ENCODE peak calls at places on chromosomes 2 and 18, in four cellular contexts. C, F, I and H are unnamed samples.

GRCh38 chr2:1010373-1011017 is 59.8 kb downstream of the SNTG2 start:
- DNase-seq in I (no peak), F (no peak), C (no peak), H (no peak)

GRCh38 chr2:38498039-38498438 is 104.7 kb downstream of the HNRNPLL start:
- DNase-seq in F (no peak), C (no peak), I (no peak), H (no peak)

GRCh38 chr2:5070257-5070656 is 621.9 kb upstream of the SOX11 start:
- DNase-seq in F (no peak), I (no peak), C (peak), H (no peak)

GRCh38 chr18:29176681-29177080 is 999.8 kb upstream of the CDH2 start:
- DNase-seq in I (no peak), F (no peak), C (no peak), H (no peak)

GRCh38 chr2:13193900-13194299 is 477.2 kb downstream of the TRIB2 start:
- DNase-seq in I (no peak), F (no peak), C (peak), H (no peak)

GRCh38 chr2:39666489-39667141 is 898 bp downstream of the TMEM178A start:
- DNase-seq in F (no peak), I (no peak), C (peak), H (no peak)

GRCh38 chr2:238202326-238203103 is 980 bp downstream of the ILKAP start:
- DNase-seq in F (no peak), C (peak), I (no peak), H (no peak)

GRCh38 chr2:196607073-196607472 is 32.4 kb upstream of the CCDC150 start:
- DNase-seq in F (no peak), C (no peak), I (no peak), H (no peak)

GRCh38 chr2:46776687-46777327 is 138.8 kb downstream of the MCFD2 start:
- DNase-seq in F (peak), C (peak), I (peak), H (no peak)

GRCh38 chr2:224259831-224260230 is 142.1 kb downstream of the FAM124B start:
- DNase-seq in F (no peak), C (no peak), I (no peak), H (no peak)

GRCh38 chr2:170056900-170057299 is 121.0 kb upstream of the MYO3B start:
- DNase-seq in C (no peak), I (no peak), F (no peak), H (no peak)

GRCh38 chr2:170052151-170052550 is 125.8 kb upstream of the MYO3B start:
- DNase-seq in F (no peak), C (no peak), I (no peak), H (no peak)

DNA sequence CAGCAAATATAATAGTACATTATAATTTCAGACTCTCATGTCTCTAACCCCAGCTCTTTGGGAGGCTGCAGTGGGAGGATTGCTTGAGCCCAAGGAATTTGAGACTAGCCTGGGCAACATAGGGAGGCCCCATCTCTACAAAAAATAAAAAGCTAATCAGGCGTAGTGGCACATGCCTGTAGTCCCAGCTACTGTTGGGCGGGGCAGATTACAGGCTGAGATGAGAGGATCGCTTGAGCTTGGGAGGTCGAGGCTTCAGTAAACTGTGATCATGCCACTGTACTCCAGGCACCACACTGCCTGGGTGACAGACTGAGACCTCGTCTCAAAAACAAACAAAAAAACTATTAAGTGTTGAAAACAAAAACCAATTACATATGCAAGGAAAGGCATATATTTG is 123.0 kb upstream of the MYO3B start:
- DNase-seq in C (no peak), F (no peak), I (no peak), H (no peak)
- TF ChIP-seq POLR2AphosphoS5 in C (no peak), F (no peak), I (no peak), H (no peak)

GRCh38 chr2:187198136-187198535 is 249.9 kb downstream of the CALCRL start:
- DNase-seq in C (no peak), I (no peak), F (no peak), H (no peak)
- H3K4me3 ChIP-seq in C (no peak), I (no peak), F (no peak), H (no peak)

GRCh38 chr18:77267957-77268356 is 18.3 kb downstream of the GALR1 start:
- DNase-seq in F (no peak), I (no peak), C (no peak), H (no peak)

GRCh38 chr18:77263471-77263774 is 13.8 kb downstream of the GALR1 start:
- DNase-seq in I (no peak), C (no peak), F (no peak), H (peak)

DNA sequence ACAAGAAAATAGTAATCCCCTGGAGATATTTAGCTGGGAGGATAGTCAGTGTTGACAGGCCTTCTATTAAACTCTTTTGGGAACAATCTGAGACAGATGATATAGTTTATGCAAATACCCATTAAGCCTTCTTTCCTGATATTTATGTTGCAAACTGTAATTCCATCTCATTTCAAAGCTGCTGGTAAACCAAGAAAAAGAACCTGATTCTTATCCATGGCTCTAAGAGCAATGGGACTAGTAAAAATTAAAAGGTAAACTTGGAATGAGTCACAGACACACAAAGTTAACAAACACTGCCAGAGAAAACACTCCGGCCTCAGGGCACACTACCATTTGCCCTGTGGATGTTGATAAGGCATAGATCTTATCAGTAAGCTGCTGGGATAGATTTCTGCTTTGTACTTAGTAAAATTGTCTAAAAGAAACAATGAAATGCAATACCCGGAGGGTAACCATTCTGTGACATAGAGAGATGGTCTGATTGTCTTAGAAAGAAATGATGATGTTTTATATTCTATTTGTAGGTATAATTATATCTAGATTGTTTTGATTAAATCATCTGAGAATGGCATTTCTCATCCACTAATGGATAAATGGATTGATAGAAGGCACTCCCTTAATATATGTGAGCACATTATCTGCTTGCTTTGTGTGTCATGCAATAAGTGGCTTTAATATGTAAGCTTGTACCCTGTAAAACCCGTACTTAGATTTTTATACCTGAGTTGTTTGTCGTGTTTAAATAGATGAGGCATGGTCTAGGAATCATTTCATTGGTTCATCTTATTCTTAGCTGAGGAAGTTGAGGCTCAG is 13.2 kb downstream of the GALR1 start:
- DNase-seq in C (no peak), I (no peak), F (no peak), H (no peak)
- TF ChIP-seq POLR2AphosphoS5 in C (no peak), I (no peak), F (no peak), H (no peak)

GRCh38 chr2:176177580-176178270 is 10.7 kb upstream of the HOXD1 start:
- DNase-seq in I (no peak), F (no peak), C (peak), H (no peak)

GRCh38 chr2:176178271-176178806 is 10.1 kb upstream of the HOXD1 start:
- DNase-seq in F (no peak), C (peak), I (no peak), H (no peak)

GRCh38 chr2:176181551-176181950 is 6.9 kb upstream of the HOXD1 start:
- DNase-seq in I (no peak), C (no peak), F (no peak), H (no peak)

GRCh38 chr2:176176233-176176632 is 12.2 kb upstream of the HOXD1 start:
- DNase-seq in F (no peak), I (no peak), C (peak), H (no peak)

DNA sequence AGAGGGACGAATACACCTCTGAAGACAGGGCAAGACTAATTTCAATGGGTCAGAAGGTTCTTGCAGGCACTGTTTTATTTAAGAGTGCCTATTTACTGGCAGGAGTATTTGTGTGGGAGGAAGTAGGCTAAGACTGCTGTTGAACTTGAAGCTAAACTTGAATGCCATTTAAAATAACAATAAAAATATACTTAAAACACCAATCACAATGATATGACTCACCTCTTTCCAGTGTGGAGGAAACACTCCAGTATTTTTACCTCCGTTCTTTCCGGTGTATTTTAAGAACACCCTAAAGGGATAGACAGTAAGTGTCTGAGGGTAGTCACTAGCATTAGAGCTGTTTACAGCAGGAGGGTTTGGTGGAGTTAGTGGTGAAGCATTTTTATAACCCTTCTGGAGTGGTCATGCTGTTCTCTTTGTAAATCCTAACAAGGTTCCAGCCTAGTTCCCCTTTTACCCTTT is 9.6 kb upstream of the HOXD1 start:
- DNase-seq in C (no peak), I (no peak), F (no peak), H (no peak)
- H3K4me3 ChIP-seq in C (peak), I (no peak), F (no peak), H (no peak)

GRCh38 chr2:69465513-69466456 is 28.6 kb upstream of the NFU1 start:
- DNase-seq in C (no peak), I (no peak), F (no peak), H (peak)
- TF ChIP-seq POLR2AphosphoS5 in C (no peak), I (no peak), F (no peak), H (peak)

GRCh38 chr2:236264256-236264655 is at the start of gene ASB18:
- DNase-seq in I (no peak), C (no peak), F (no peak), H (no peak)
- H3K4me3 ChIP-seq in I (no peak), C (no peak), F (no peak), H (no peak)

GRCh38 chr2:24920813-24921441 is 890 bp upstream of the ADCY3 start:
- DNase-seq in I (no peak), C (peak), F (no peak), H (no peak)

GRCh38 chr2:24918326-24919099 is 1.5 kb downstream of the ADCY3 start:
- DNase-seq in I (no peak), C (no peak), F (no peak), H (no peak)

GRCh38 chr2:24919100-24919976 is 699 bp downstream of the ADCY3 start:
- DNase-seq in I (no peak), C (peak), F (no peak), H (no peak)

GRCh38 chr2:24922556-24922955 is 2.5 kb upstream of the ADCY3 start:
- DNase-seq in F (no peak), I (no peak), C (no peak), H (no peak)

DNA sequence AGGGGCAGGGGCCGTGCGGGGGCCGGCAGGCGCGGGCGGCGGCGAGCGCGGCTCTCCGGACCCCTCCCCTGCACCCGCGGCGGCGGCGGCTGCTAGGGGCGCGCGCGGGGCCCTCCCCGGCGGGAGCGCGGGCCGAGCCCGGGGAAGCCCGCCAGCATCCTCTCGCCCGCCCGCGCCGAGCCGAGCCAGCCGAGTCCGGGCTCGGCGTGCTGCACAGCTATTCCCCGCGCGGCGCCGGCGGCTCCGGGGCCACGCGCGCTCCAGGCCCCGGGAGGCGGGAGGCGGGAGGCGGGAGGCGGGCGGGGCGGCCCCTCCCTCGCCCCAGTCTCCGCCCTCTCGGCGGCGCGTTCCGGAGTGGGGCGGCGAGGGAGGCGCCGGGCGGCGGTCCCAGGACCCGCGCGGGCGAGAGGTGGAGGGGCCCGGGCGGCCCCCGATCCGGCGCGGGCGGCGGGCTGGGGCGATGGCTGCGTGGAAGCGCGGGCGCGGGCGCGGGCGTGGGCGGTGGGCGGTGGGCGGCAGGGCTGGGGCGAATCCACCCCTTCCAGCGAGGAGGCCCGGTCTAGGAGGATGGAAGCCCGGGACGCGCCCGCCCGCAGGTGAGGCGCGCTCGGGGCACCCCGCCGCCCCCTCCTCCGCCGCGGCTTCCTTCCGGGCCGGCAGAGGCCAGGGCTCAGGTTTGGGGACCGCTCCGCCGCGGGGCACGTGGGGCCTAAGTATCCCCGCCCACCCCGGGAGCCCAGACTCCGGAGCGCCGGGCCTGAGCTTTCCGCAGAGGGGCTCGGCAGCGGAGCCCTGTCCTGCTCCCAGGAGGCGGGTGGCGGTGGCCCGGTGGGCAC is at the start of gene ADCY3:
- DNase-seq in C (peak), I (no peak), F (peak), H (no peak)
- TF ChIP-seq POLR2AphosphoS5 in C (no peak), I (peak), F (no peak), H (no peak)

GRCh38 chr2:61792355-61792754 is 61.5 kb downstream of the FAM161A start:
- DNase-seq in I (no peak), C (no peak), F (no peak), H (no peak)

GRCh38 chr2:61795408-61795807 is 58.5 kb downstream of the FAM161A start:
- DNase-seq in F (no peak), I (no peak), C (no peak), H (no peak)

GRCh38 chr2:61787941-61788340 is 65.9 kb downstream of the FAM161A start:
- DNase-seq in I (no peak), C (no peak), F (no peak), H (no peak)

GRCh38 chr2:61789807-61790602 is 63.9 kb downstream of the FAM161A start:
- DNase-seq in C (no peak), F (no peak), I (no peak), H (no peak)

DNA sequence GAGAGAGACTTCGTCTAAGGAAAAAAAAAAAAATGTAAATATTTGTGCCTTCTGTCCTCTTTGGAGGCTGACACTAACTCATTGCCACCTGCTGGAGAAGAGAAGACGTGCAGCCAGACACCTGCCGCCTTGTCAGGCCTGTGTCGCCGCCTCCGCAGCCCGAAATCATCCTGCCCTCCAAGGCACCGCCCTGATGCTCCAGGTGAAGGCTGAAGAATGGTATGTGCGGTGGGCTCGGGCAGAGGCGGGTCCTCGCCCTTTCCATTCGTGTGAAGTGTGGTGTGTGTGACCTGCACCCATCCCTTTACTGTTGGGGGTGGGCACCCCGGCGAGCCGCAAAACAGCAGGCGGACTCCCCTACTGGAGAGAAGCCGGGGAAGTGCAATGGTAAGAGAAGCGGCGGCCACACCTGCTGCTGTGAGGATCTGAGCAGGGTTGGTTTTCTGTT is 60.4 kb downstream of the FAM161A start:
- DNase-seq in C (peak), F (peak), I (peak), H (no peak)
- H3K4me3 ChIP-seq in C (peak), F (peak), I (no peak), H (peak)

GRCh38 chr2:126221506-126221905 is 434.5 kb upstream of the GYPC start:
- DNase-seq in I (no peak), C (no peak), F (no peak), H (no peak)
- TF ChIP-seq POLR2AphosphoS5 in I (no peak), C (no peak), F (no peak), H (no peak)